ENCODE peak calls at places on chromosomes 7 and 10, in ten cellular contexts. D is uterus, I is omental fat pad, G is psoas muscle, O is HCT116, M is dorsolateral prefrontal cortex, X is heart left ventricle, V is mesothelial cell of epicardium, E is DND-41, K is neural crest cell. R is an unnamed sample.

GRCh38 chr7:143467724-143468123 is 9.9 kb upstream of the TAS2R41 start:
- DNase-seq in V (no peak), O (no peak), X (no peak), E (no peak), I (no peak), K (no peak), D (no peak), G (no peak), M (no peak), R (no peak)

GRCh38 chr10:19775286-19775685 is 40.9 kb upstream of the PLXDC2 start:
- DNase-seq in O (no peak), G (no peak), K (no peak), E (no peak), D (no peak), X (no peak), M (no peak), V (no peak), I (no peak), R (no peak)

GRCh38 chr10:7432884-7433726 is 22.3 kb upstream of the SFMBT2 start:
- DNase-seq in G (no peak), I (no peak), M (no peak), O (no peak), E (no peak), K (peak), D (no peak), V (no peak), X (no peak), R (no peak)

GRCh38 chr7:8500286-8500685 is 66.9 kb downstream of the NXPH1 start:
- DNase-seq in O (no peak), V (no peak), M (no peak), G (no peak), D (no peak), I (no peak), K (no peak), X (no peak), E (no peak), R (no peak)

GRCh38 chr10:78907458-78908211 is 161.1 kb upstream of the ZMIZ1 start:
- DNase-seq in E (no peak), D (peak), I (no peak), V (no peak), X (no peak), O (no peak), K (no peak), G (no peak), M (no peak), R (no peak)

GRCh38 chr7:151608031-151608551 is 88.4 kb upstream of the RHEB start:
- DNase-seq in G (no peak), M (no peak), K (no peak), I (no peak), D (no peak), X (no peak), O (peak), E (no peak), V (no peak), R (no peak)

GRCh38 chr10:122078326-122078725 is 89.4 kb downstream of the TACC2 start:
- DNase-seq in X (no peak), M (no peak), K (no peak), E (no peak), O (no peak), G (no peak), I (no peak), D (no peak), V (no peak), R (no peak)

GRCh38 chr7:35519971-35520809 is 174.7 kb downstream of the HERPUD2 start:
- DNase-seq in V (no peak), E (peak), M (no peak), O (peak), X (peak), I (peak), D (peak), K (peak), G (peak), R (peak)

GRCh38 chr7:41788556-41788955 is 85.7 kb upstream of the INHBA start:
- DNase-seq in E (no peak), V (no peak), X (no peak), O (no peak), M (no peak), D (no peak), K (no peak), G (no peak), I (no peak), R (no peak)

GRCh38 chr7:44565097-44565794 is 8.5 kb downstream of the DDX56 start:
- DNase-seq in O (no peak), X (peak), I (peak), K (peak), D (peak), M (no peak), E (peak), V (no peak), G (peak), R (peak)

GRCh38 chr7:2775376-2775775 is 68.7 kb downstream of the GNA12 start:
- DNase-seq in O (no peak), I (no peak), G (no peak), V (no peak), E (no peak), K (no peak), X (no peak), M (no peak), D (no peak), R (no peak)

GRCh38 chr7:40757097-40757496 is 622.3 kb downstream of the SUGCT start:
- DNase-seq in I (no peak), K (no peak), V (no peak), O (no peak), D (no peak), M (no peak), E (no peak), X (no peak), G (no peak), R (no peak)

GRCh38 chr7:96388166-96388565 is 66.3 kb upstream of the SLC25A13 start:
- DNase-seq in E (no peak), X (no peak), O (no peak), V (no peak), I (no peak), D (no peak), G (no peak), M (no peak), K (no peak), R (no peak)

GRCh38 chr10:82150123-82150900 is 275.3 kb downstream of the NRG3 start:
- DNase-seq in D (no peak), O (no peak), X (no peak), V (no peak), I (no peak), G (no peak), E (peak), M (no peak), K (no peak), R (peak)

GRCh38 chr7:45146531-45147379 is 10.8 kb upstream of the RAMP3 start:
- DNase-seq in M (peak), E (no peak), I (no peak), O (no peak), V (no peak), D (no peak), G (peak), X (no peak), K (no peak), R (no peak)

GRCh38 chr10:43226851-43227845 is 39.7 kb downstream of the RASGEF1A start:
- DNase-seq in V (no peak), G (peak), M (peak), D (no peak), X (peak), I (peak), E (no peak), K (no peak), O (no peak), R (peak)

GRCh38 chr7:50508471-50508943 is 56.7 kb downstream of the DDC start:
- DNase-seq in M (no peak), D (no peak), X (no peak), V (no peak), I (no peak), O (no peak), E (no peak), G (no peak), K (no peak), R (no peak)

GRCh38 chr7:20033621-20034200 is 183.5 kb downstream of the MACC1 start:
- DNase-seq in X (no peak), D (peak), V (no peak), O (no peak), G (no peak), K (no peak), E (no peak), I (no peak), M (no peak), R (no peak)

GRCh38 chr7:108526768-108527017 is 758 bp upstream of the PNPLA8 start:
- DNase-seq in E (no peak), V (no peak), X (no peak), K (no peak), O (no peak), G (no peak), D (no peak), M (no peak), I (no peak), R (no peak)

GRCh38 chr10:43856299-43856698 is 207.6 kb upstream of the ZNF32 start:
- DNase-seq in D (no peak), X (no peak), K (no peak), I (no peak), G (no peak), V (no peak), M (no peak), O (no peak), E (no peak), R (no peak)

GRCh38 chr10:113552014-113552413 is 839 bp upstream of the HABP2 start:
- DNase-seq in V (no peak), M (no peak), D (no peak), E (no peak), O (no peak), I (no peak), G (no peak), X (no peak), K (no peak), R (no peak)

GRCh38 chr10:2985729-2986232 is 81.6 kb upstream of the PFKP start:
- DNase-seq in X (no peak), D (no peak), K (no peak), M (no peak), O (peak), I (no peak), E (no peak), G (no peak), V (no peak), R (no peak)

GRCh38 chr10:124659380-124659779 is 84.8 kb downstream of the FAM53B start:
- DNase-seq in I (no peak), O (no peak), V (no peak), K (no peak), G (no peak), X (no peak), E (peak), D (no peak), M (no peak), R (no peak)

GRCh38 chr7:42198296-42198695 is 38.7 kb downstream of the GLI3 start:
- DNase-seq in X (no peak), D (peak), K (no peak), G (no peak), I (no peak), O (no peak), E (peak), V (no peak), M (no peak), R (no peak)

GRCh38 chr7:102994567-102994966 is 80.0 kb downstream of the FBXL13 start:
- DNase-seq in K (no peak), V (no peak), X (no peak), E (no peak), I (no peak), G (no peak), M (no peak), O (no peak), D (no peak), R (no peak)

GRCh38 chr7:130363156-130363847 is 17.0 kb upstream of the CPA1 start:
- DNase-seq in M (no peak), I (no peak), D (peak), X (no peak), K (no peak), O (peak), E (no peak), V (no peak), G (peak), R (no peak)

GRCh38 chr10:35928017-35928619 is 286.0 kb upstream of the FZD8 start:
- DNase-seq in M (no peak), X (no peak), K (no peak), E (no peak), V (no peak), O (no peak), D (no peak), G (no peak), I (no peak), R (no peak)

GRCh38 chr7:28135296-28135695 is 45.3 kb downstream of the JAZF1 start:
- DNase-seq in X (no peak), O (no peak), M (no peak), G (no peak), K (no peak), I (no peak), V (no peak), D (peak), E (no peak), R (no peak)

DNA sequence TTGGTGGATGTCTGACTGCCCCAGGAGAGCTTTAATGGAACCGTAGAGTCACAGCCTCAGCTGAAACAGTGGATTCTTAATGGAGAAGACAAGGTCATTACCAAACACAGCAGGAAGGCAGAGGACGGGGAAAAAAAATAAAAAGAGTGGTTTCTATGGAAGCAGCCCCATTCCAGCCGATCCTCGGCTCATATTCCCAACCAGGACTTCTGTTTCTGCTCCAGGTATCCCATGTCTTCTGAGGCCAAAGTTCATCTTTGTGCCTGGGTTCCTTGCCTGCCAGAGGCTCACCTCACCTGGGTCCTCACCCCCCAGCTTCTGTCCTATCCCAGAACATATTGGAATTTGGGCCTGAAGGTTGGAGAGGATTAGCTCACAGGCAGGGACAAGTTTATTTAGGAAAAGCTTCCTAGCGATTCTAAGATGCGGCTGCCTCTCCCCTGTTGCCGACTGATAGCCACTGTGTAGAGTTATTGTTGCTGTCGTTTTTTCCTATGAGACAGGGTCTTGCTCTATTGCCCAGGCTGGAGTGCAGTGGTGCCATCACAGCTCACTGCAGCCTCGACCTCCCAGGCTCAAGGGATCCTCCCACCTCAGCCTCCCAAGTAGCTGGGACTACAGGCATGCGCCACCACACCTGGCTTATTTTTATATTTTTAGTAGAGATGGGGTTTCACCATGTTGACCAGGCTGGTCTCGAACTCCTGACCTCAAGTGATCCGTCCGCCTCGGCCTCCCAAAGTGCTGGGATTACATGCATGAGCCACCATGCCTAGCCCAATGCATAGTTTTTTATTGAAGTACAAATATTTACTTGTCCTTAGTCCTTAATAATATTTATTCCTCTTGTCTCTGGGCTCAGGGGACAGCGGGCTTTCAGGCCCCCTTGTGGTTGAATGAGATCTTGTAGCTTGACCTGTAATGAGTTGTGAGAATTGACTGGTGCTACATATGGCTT is 15.4 kb downstream of the CCL26 start:
- DNase-seq in K (peak), G (no peak), I (no peak), O (peak), D (no peak), E (no peak), M (no peak), X (no peak), V (no peak), R (no peak)
- TF ChIP-seq CTCF in K (peak), G (no peak), I (no peak), O (peak), D (no peak), E (peak), M (peak), X (peak), V (peak), R (peak)

DNA sequence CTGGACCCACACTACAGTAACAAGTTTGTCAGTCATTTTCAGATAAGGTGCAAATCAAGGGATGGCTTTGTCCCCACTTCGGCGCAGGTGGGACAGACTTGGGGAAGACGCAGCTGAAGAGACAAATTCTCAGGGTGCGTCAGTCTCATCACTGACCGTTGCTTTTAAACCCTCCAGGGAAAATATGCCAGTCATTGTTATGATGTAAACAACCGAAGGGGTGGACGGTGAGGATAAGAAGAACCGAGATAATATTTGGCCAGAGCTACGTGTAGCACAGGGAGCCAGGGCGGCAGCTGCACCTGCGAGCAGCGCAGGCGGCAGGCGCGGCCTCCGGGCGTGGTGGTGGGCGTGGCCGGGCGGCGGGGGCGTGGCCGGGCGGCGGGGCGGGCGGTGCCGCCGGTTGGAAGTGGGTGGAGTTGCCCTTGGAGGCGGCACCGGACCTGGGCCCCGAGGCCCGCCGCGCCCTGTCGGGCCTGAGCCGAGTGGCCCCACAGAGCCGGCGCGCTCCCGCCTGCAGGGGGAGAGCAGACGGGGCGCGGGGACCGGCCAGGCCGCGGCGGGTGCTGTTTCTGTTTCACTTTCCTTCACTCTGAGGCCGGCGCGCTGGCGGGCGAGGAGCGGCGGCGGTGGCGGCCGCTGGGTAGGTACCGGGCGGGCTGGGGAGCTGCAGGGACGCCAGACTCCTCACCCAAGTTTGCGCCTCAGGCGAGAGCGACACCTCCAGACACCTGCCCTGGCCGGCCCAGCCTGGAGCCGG is at the start of gene PCGF5:
- DNase-seq in V (peak), X (peak), D (peak), E (peak), O (peak), K (peak), I (peak), M (peak), G (peak), R (peak)
- TF ChIP-seq CTCF in V (no peak), X (peak), D (peak), E (peak), O (no peak), K (peak), I (no peak), M (peak), G (peak), R (peak)

GRCh38 chr10:31808258-31809218 is 120.1 kb downstream of the ARHGAP12 start:
- DNase-seq in O (peak), M (no peak), D (peak), E (peak), G (peak), X (peak), I (no peak), K (no peak), V (no peak), R (no peak)
- TF ChIP-seq CTCF in O (peak), M (peak), D (peak), E (peak), G (peak), X (peak), I (no peak), K (peak), V (peak), R (peak)

GRCh38 chr7:80098795-80099194 is 35.8 kb upstream of the GNAI1 start:
- DNase-seq in K (no peak), E (no peak), O (no peak), G (no peak), D (no peak), V (no peak), X (no peak), I (no peak), M (no peak), R (no peak)
- TF ChIP-seq CTCF in K (peak), E (peak), O (no peak), G (no peak), D (no peak), V (peak), X (no peak), I (no peak), M (no peak), R (peak)

DNA sequence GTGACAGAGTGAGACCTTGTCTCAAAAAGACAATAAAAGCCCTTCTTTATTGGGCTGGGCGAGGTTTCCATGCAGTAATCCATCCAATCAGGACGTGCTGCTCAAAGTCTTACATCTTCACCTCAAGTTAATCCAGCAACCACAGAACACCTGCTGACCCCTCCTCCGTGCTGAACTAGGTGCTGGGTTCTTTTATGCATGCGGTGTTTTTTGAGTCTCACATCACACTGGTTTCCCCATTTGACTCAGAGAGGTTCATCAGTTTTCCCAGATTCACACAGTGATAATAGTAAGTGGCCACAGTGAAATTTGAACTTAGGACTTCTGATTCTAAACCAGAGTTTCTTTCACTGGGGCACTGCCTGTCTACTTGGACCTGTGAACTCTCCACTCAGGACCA is 58.3 kb upstream of the GTF2I start:
- DNase-seq in K (no peak), O (no peak), M (no peak), V (no peak), G (no peak), E (no peak), D (no peak), I (no peak), X (no peak), R (no peak)
- TF ChIP-seq CTCF in K (no peak), O (no peak), M (no peak), V (no peak), G (no peak), E (no peak), D (no peak), I (no peak), X (no peak), R (no peak)

GRCh38 chr10:120406380-120406779 is 50.6 kb upstream of the PLPP4 start:
- DNase-seq in O (no peak), V (no peak), G (no peak), M (no peak), E (no peak), X (no peak), K (no peak), I (no peak), D (no peak), R (no peak)
- TF ChIP-seq CTCF in O (no peak), V (no peak), G (no peak), M (no peak), E (no peak), X (no peak), K (no peak), I (no peak), D (no peak), R (no peak)

GRCh38 chr7:33807779-33808482 is 97.4 kb upstream of the BMPER start:
- DNase-seq in O (peak), I (no peak), X (no peak), K (no peak), D (no peak), G (no peak), E (peak), V (no peak), M (no peak), R (no peak)
- TF ChIP-seq CTCF in O (peak), I (no peak), X (peak), K (peak), D (no peak), G (no peak), E (peak), V (peak), M (no peak), R (peak)

DNA sequence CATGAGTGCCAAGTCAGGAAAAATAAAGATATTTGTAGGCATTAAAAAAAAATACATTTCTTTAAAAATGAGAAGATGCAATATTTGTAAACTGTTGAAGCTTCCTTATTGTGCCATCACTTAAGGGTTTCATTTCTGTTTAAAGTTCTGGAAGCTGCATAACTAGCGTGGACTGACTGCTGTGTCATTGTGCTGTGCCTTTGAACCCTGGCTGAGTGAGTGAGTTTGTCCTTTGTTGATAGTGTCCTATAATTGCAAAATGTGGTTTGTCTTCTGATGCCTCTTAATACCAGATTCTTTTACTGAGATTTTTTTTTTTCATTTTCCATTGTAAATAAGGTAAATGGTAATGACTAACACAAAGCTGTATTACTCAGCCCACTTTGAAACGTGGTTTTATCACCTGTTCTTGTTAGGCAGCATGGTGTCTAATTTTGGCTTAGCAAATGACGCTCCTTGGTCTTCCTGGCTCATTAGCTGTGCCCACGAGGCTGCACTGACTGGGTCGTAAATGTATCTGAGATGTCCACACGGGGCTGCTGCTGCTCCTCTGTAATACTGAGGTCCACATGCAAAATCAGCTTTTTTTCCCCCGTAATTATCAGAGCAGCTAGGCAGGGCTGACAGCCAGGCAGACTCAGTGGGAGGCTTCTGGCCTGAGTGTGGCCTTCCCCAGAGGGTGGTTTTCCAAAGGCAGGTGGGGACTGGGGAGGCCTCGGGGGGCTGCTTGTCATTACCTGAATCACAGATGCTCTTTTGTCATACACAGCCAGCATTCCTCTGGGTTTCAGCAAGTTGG is 14.8 kb downstream of the ZSCAN25 start:
- DNase-seq in E (no peak), M (no peak), V (no peak), K (no peak), D (no peak), X (no peak), G (peak), I (no peak), O (no peak), R (no peak)
- TF ChIP-seq CTCF in E (peak), M (no peak), V (no peak), K (no peak), D (no peak), X (peak), G (peak), I (no peak), O (peak), R (peak)